ENCODE peak calls at places on chromosomes 16 and 17, in seven cellular contexts. A is SK-N-SH; X is colonic mucosa; C is GM23248; S is CD4-positive, alpha-beta T cell; N is tibial nerve; D is ascending aorta. H is an unnamed sample.
A peak's percentile ranks its signal among the peaks of the same experiment; 100 is the strongest.

GRCh38 chr16:75247249-75247648 is 4.2 kb downstream of the BCAR1 start:
- DNase-seq in A (no peak), X (no peak), C (no peak), S (no peak), N (no peak), D (no peak), H (no peak)

GRCh38 chr16:29877266-29877961 is 14.4 kb upstream of the CDIPT start:
- DNase-seq in A (peak; percentile 78), X (peak; percentile 33), C (peak; percentile 52), S (no peak), N (no peak), D (no peak), H (no peak)

GRCh38 chr16:75458029-75458428 is 6.5 kb downstream of the TMEM170A start:
- DNase-seq in A (no peak), X (no peak), C (no peak), S (no peak), N (no peak), D (no peak), H (no peak)

GRCh38 chr17:49388692-49389513 is 25.8 kb downstream of the PHB1 start:
- DNase-seq in A (no peak), X (no peak), C (peak; percentile 30), S (no peak), N (no peak), D (no peak), H (no peak)

GRCh38 chr17:70096861-70097260 is 21.8 kb downstream of the KCNJ16 start:
- DNase-seq in A (no peak), X (no peak), C (no peak), S (no peak), N (no peak), D (no peak), H (no peak)

GRCh38 chr17:82097919-82098168 is 192 bp downstream of the FASN start:
- DNase-seq in A (no peak), X (no peak), C (no peak), S (peak; percentile 9), N (no peak), D (no peak), H (no peak)

GRCh38 chr16:7014756-7015155 is 317.9 kb upstream of the RBFOX1 start:
- DNase-seq in A (no peak), X (no peak), C (no peak), S (no peak), N (no peak), D (no peak), H (no peak)

GRCh38 chr17:56912105-56912999 is 1.5 kb downstream of the TRIM25 start:
- DNase-seq in A (no peak), X (peak; percentile 52), C (peak; percentile 66), S (no peak), N (peak; percentile 31), D (no peak), H (no peak)

GRCh38 chr16:90022209-90023077 is 3.2 kb upstream of the DBNDD1 start:
- DNase-seq in A (peak; percentile 96), X (peak; percentile 95), C (peak; percentile 95), S (peak; percentile 59), N (peak; percentile 78), D (peak; percentile 96), H (no peak)

GRCh38 chr17:42182927-42183734 is 2.1 kb downstream of the HCRT start:
- DNase-seq in A (no peak), X (peak; percentile 62), C (peak; percentile 66), S (no peak), N (no peak), D (no peak), H (no peak)

GRCh38 chr17:41332239-41332638 is 16.7 kb upstream of the KRTAP17-1 start:
- DNase-seq in A (no peak), X (no peak), C (no peak), S (no peak), N (no peak), D (no peak), H (no peak)

GRCh38 chr16:8655184-8655717 is 19.2 kb upstream of the ABAT start:
- DNase-seq in A (no peak), X (peak; percentile 57), C (peak; percentile 48), S (no peak), N (no peak), D (no peak), H (no peak)

GRCh38 chr16:35636831-35637230 is 2177.4 kb downstream of the TP53TG3F start:
- DNase-seq in A (no peak), X (no peak), C (no peak), S (no peak), N (no peak), D (no peak), H (no peak)

GRCh38 chr16:35629001-35629400 is 2169.6 kb downstream of the TP53TG3F start:
- DNase-seq in A (no peak), X (no peak), C (no peak), S (no peak), N (no peak), D (no peak), H (no peak)

GRCh38 chr16:35626051-35626450 is 2166.6 kb downstream of the TP53TG3F start:
- DNase-seq in A (no peak), X (no peak), C (no peak), S (no peak), N (no peak), D (no peak), H (no peak)

GRCh38 chr16:35631261-35631945 is 2172.0 kb downstream of the TP53TG3F start:
- DNase-seq in A (no peak), X (no peak), C (no peak), S (no peak), N (no peak), D (no peak), H (no peak)
- H3K9me3 ChIP-seq in A (no peaks in the 10 kb centered on the region), X (no peaks in the 10 kb centered on the region), C (no peaks in the 10 kb centered on the region), S (peaks cover 28% of the 10 kb centered on the region), N (no peaks in the 10 kb centered on the region), D (no peaks in the 10 kb centered on the region), H (no peaks in the 10 kb centered on the region)

GRCh38 chr16:4098496-4098895 is 17.7 kb downstream of the ADCY9 start:
- DNase-seq in A (no peak), X (no peak), C (no peak), S (no peak), N (no peak), D (no peak), H (no peak)

GRCh38 chr16:4106516-4106915 is 9.7 kb downstream of the ADCY9 start:
- DNase-seq in A (no peak), X (no peak), C (no peak), S (no peak), N (no peak), D (no peak), H (no peak)

GRCh38 chr16:4101421-4102275 is 14.6 kb downstream of the ADCY9 start:
- DNase-seq in A (no peak), X (no peak), C (no peak), S (no peak), N (peak; percentile 39), D (peak; percentile 75), H (no peak)

GRCh38 chr16:4105848-4106247 is 10.4 kb downstream of the ADCY9 start:
- DNase-seq in A (no peak), X (no peak), C (no peak), S (no peak), N (no peak), D (no peak), H (no peak)

GRCh38 chr16:4103741-4104140 is 12.5 kb downstream of the ADCY9 start:
- DNase-seq in A (no peak), X (no peak), C (no peak), S (no peak), N (no peak), D (no peak), H (no peak)
- H3K9me3 ChIP-seq in A (no peaks in the 10 kb centered on the region), X (no peaks in the 10 kb centered on the region), C (no peaks in the 10 kb centered on the region), S (no peaks in the 10 kb centered on the region), N (no peaks in the 10 kb centered on the region), D (no peaks in the 10 kb centered on the region), H (no peaks in the 10 kb centered on the region)

GRCh38 chr17:63120406-63120805 is 154.4 kb downstream of the TANC2 start:
- DNase-seq in A (no peak), X (no peak), C (peak; percentile 47), S (no peak), N (no peak), D (no peak), H (no peak)

GRCh38 chr17:63126607-63127006 is 160.6 kb downstream of the TANC2 start:
- DNase-seq in A (no peak), X (no peak), C (no peak), S (no peak), N (no peak), D (no peak), H (no peak)

GRCh38 chr17:63124536-63124935 is 158.5 kb downstream of the TANC2 start:
- DNase-seq in A (no peak), X (no peak), C (no peak), S (no peak), N (no peak), D (no peak), H (no peak)

GRCh38 chr17:63124958-63125357 is 158.9 kb downstream of the TANC2 start:
- DNase-seq in A (no peak), X (no peak), C (no peak), S (no peak), N (no peak), D (no peak), H (no peak)

GRCh38 chr17:63125987-63126386 is 160.0 kb downstream of the TANC2 start:
- DNase-seq in A (no peak), X (no peak), C (no peak), S (no peak), N (no peak), D (no peak), H (no peak)
- H3K9me3 ChIP-seq in A (no peaks in the 10 kb centered on the region), X (no peaks in the 10 kb centered on the region), C (no peaks in the 10 kb centered on the region), S (no peaks in the 10 kb centered on the region), N (no peaks in the 10 kb centered on the region), D (no peaks in the 10 kb centered on the region), H (no peaks in the 10 kb centered on the region)

GRCh38 chr17:22270381-22270780 is 578.1 kb downstream of the KCNJ18 start:
- DNase-seq in A (no peak), X (no peak), C (no peak), S (no peak), N (no peak), D (no peak), H (no peak)

GRCh38 chr17:22267019-22267418 is 574.7 kb downstream of the KCNJ18 start:
- DNase-seq in A (no peak), X (no peak), C (no peak), S (no peak), N (no peak), D (no peak), H (no peak)

GRCh38 chr17:22268912-22269220 is 576.5 kb downstream of the KCNJ18 start:
- DNase-seq in A (no peak), X (no peak), C (no peak), S (no peak), N (no peak), D (no peak), H (no peak)

GRCh38 chr17:22266231-22266630 is 573.9 kb downstream of the KCNJ18 start:
- DNase-seq in A (peak; percentile 71), X (no peak), C (peak; percentile 10), S (no peak), N (no peak), D (no peak), H (no peak)

DNA sequence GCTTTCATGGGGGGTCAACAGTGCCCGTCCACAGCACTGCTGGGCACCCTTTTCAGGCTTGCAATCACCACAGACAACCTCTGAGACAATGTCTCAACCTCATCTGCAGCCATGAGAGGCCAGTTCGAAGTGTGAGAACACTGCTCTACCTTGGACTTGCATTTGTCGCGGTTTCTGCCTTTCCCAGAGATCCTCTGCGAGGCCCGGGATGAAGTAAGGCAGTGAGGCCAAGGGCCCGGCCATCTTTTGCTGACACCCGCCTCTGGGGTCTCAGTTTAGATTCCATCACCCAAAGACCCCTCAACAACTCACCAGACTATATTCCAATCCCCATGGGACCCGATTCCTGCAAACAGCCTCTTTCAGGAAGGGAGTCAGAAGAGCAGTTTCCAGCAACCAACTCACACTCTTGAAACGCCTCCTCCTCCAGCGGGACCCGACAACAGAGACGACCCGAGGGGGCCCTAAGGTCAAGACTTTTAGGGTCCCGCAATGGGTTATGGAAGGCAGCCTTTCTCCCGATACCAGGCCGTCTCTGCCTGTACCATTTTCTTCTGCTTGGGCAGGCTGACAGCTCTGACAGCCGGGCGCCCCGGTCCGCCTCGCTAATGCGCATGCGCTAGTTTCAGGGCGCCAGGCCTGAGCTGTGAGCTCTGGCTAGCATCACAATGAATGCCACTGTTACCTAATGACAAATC is 576.0 kb downstream of the KCNJ18 start:
- DNase-seq in A (peak; percentile 69), X (no peak), C (no peak), S (no peak), N (no peak), D (no peak), H (no peak)
- H3K9me3 ChIP-seq in A (no peaks in the 10 kb centered on the region), X (no peaks in the 10 kb centered on the region), C (no peaks in the 10 kb centered on the region), S (no peaks in the 10 kb centered on the region), N (no peaks in the 10 kb centered on the region), D (no peaks in the 10 kb centered on the region), H (no peaks in the 10 kb centered on the region)

H was measured in esophagus squamous epithelium.